ENCODE peak calls at places on chromosomes 16 and 17, in seven cellular contexts. One of them, this sample, is unnamed.

GRCh38 chr17:57210224-57210553 is 46.1 kb upstream of the MSI2 start:
- DNase-seq in activated CD8-positive, alpha-beta memory T cell treated with anti-CD3 and anti-CD28 coated beads for 48 hours: no peak
- DNase-seq in heart right ventricle: no peak
- DNase-seq in stimulated activated CD8-positive, alpha-beta memory T cell treated with anti-CD3 and anti-CD28 coated beads, Interleukin-7, amount 100 ng/mL, for 1 hour: no peak
- DNase-seq in progenitor cell of endocrine pancreas: no peak
- DNase-seq in PC-9: no peak
- DNase-seq in NCI-H1436: no peak
- DNase-seq in this sample: no peak

GRCh38 chr17:4942760-4943508 is 2.9 kb downstream of the RNF167 start:
- DNase-seq in activated CD8-positive, alpha-beta memory T cell treated with anti-CD3 and anti-CD28 coated beads for 48 hours: no peak
- DNase-seq in progenitor cell of endocrine pancreas: no peak
- DNase-seq in PC-9: no peak
- DNase-seq in stimulated activated CD8-positive, alpha-beta memory T cell treated with anti-CD3 and anti-CD28 coated beads, Interleukin-7, amount 100 ng/mL, for 1 hour: no peak
- DNase-seq in NCI-H1436: no peak
- DNase-seq in heart right ventricle: no peak
- DNase-seq in this sample: no peak

GRCh38 chr16:87457724-87458423 is 35.0 kb downstream of the ZCCHC14 start:
- DNase-seq in activated CD8-positive, alpha-beta memory T cell treated with anti-CD3 and anti-CD28 coated beads for 48 hours: no peak
- DNase-seq in stimulated activated CD8-positive, alpha-beta memory T cell treated with anti-CD3 and anti-CD28 coated beads, Interleukin-7, amount 100 ng/mL, for 1 hour: no peak
- DNase-seq in NCI-H1436: no peak
- DNase-seq in heart right ventricle: no peak
- DNase-seq in PC-9: peak
- DNase-seq in progenitor cell of endocrine pancreas: no peak
- DNase-seq in this sample: no peak

GRCh38 chr17:46819906-46820351 is 1.4 kb upstream of the WNT3 start:
- DNase-seq in heart right ventricle: no peak
- DNase-seq in progenitor cell of endocrine pancreas: no peak
- DNase-seq in PC-9: no peak
- DNase-seq in NCI-H1436: no peak
- DNase-seq in activated CD8-positive, alpha-beta memory T cell treated with anti-CD3 and anti-CD28 coated beads for 48 hours: no peak
- DNase-seq in stimulated activated CD8-positive, alpha-beta memory T cell treated with anti-CD3 and anti-CD28 coated beads, Interleukin-7, amount 100 ng/mL, for 1 hour: no peak
- DNase-seq in this sample: no peak

GRCh38 chr16:89357055-89357454 is 133.3 kb downstream of the ANKRD11 start:
- DNase-seq in PC-9: no peak
- DNase-seq in NCI-H1436: no peak
- DNase-seq in heart right ventricle: no peak
- DNase-seq in stimulated activated CD8-positive, alpha-beta memory T cell treated with anti-CD3 and anti-CD28 coated beads, Interleukin-7, amount 100 ng/mL, for 1 hour: no peak
- DNase-seq in activated CD8-positive, alpha-beta memory T cell treated with anti-CD3 and anti-CD28 coated beads for 48 hours: no peak
- DNase-seq in progenitor cell of endocrine pancreas: no peak
- DNase-seq in this sample: no peak

GRCh38 chr17:59464246-59464645 is 101.2 kb upstream of the DHX40 start:
- DNase-seq in progenitor cell of endocrine pancreas: no peak
- DNase-seq in stimulated activated CD8-positive, alpha-beta memory T cell treated with anti-CD3 and anti-CD28 coated beads, Interleukin-7, amount 100 ng/mL, for 1 hour: no peak
- DNase-seq in activated CD8-positive, alpha-beta memory T cell treated with anti-CD3 and anti-CD28 coated beads for 48 hours: no peak
- DNase-seq in NCI-H1436: no peak
- DNase-seq in heart right ventricle: no peak
- DNase-seq in PC-9: no peak
- DNase-seq in this sample: no peak

GRCh38 chr17:31842416-31843381 is 16.3 kb downstream of the COPRS start:
- DNase-seq in progenitor cell of endocrine pancreas: peak
- DNase-seq in heart right ventricle: peak
- DNase-seq in stimulated activated CD8-positive, alpha-beta memory T cell treated with anti-CD3 and anti-CD28 coated beads, Interleukin-7, amount 100 ng/mL, for 1 hour: peak
- DNase-seq in activated CD8-positive, alpha-beta memory T cell treated with anti-CD3 and anti-CD28 coated beads for 48 hours: peak
- DNase-seq in PC-9: peak
- DNase-seq in NCI-H1436: peak
- DNase-seq in this sample: no peak

GRCh38 chr16:50326835-50327465 is 41.8 kb downstream of the BRD7 start:
- DNase-seq in heart right ventricle: no peak
- DNase-seq in stimulated activated CD8-positive, alpha-beta memory T cell treated with anti-CD3 and anti-CD28 coated beads, Interleukin-7, amount 100 ng/mL, for 1 hour: peak
- DNase-seq in PC-9: no peak
- DNase-seq in activated CD8-positive, alpha-beta memory T cell treated with anti-CD3 and anti-CD28 coated beads for 48 hours: no peak
- DNase-seq in NCI-H1436: no peak
- DNase-seq in progenitor cell of endocrine pancreas: no peak
- DNase-seq in this sample: peak

GRCh38 chr17:71441098-71441497 is 679.7 kb upstream of the SOX9 start:
- DNase-seq in activated CD8-positive, alpha-beta memory T cell treated with anti-CD3 and anti-CD28 coated beads for 48 hours: no peak
- DNase-seq in stimulated activated CD8-positive, alpha-beta memory T cell treated with anti-CD3 and anti-CD28 coated beads, Interleukin-7, amount 100 ng/mL, for 1 hour: no peak
- DNase-seq in heart right ventricle: no peak
- DNase-seq in progenitor cell of endocrine pancreas: no peak
- DNase-seq in PC-9: no peak
- DNase-seq in NCI-H1436: no peak
- DNase-seq in this sample: no peak

GRCh38 chr16:55326261-55326802 is 2.3 kb downstream of the IRX6 start:
- DNase-seq in NCI-H1436: no peak
- DNase-seq in stimulated activated CD8-positive, alpha-beta memory T cell treated with anti-CD3 and anti-CD28 coated beads, Interleukin-7, amount 100 ng/mL, for 1 hour: no peak
- DNase-seq in activated CD8-positive, alpha-beta memory T cell treated with anti-CD3 and anti-CD28 coated beads for 48 hours: no peak
- DNase-seq in progenitor cell of endocrine pancreas: no peak
- DNase-seq in heart right ventricle: no peak
- DNase-seq in PC-9: no peak
- DNase-seq in this sample: no peak

GRCh38 chr17:42708588-42708987 is 26.3 kb downstream of the CNTNAP1 start:
- DNase-seq in progenitor cell of endocrine pancreas: no peak
- DNase-seq in heart right ventricle: no peak
- DNase-seq in NCI-H1436: no peak
- DNase-seq in PC-9: no peak
- DNase-seq in stimulated activated CD8-positive, alpha-beta memory T cell treated with anti-CD3 and anti-CD28 coated beads, Interleukin-7, amount 100 ng/mL, for 1 hour: no peak
- DNase-seq in activated CD8-positive, alpha-beta memory T cell treated with anti-CD3 and anti-CD28 coated beads for 48 hours: no peak
- DNase-seq in this sample: no peak

GRCh38 chr17:82775033-82775823 is 23.4 kb downstream of the TBCD start:
- DNase-seq in PC-9: no peak
- DNase-seq in progenitor cell of endocrine pancreas: peak
- DNase-seq in activated CD8-positive, alpha-beta memory T cell treated with anti-CD3 and anti-CD28 coated beads for 48 hours: peak
- DNase-seq in stimulated activated CD8-positive, alpha-beta memory T cell treated with anti-CD3 and anti-CD28 coated beads, Interleukin-7, amount 100 ng/mL, for 1 hour: no peak
- DNase-seq in NCI-H1436: peak
- DNase-seq in heart right ventricle: peak
- DNase-seq in this sample: no peak

GRCh38 chr17:66625321-66625767 is 209.6 kb upstream of the CACNG5 start:
- DNase-seq in progenitor cell of endocrine pancreas: no peak
- DNase-seq in NCI-H1436: peak
- DNase-seq in PC-9: no peak
- DNase-seq in activated CD8-positive, alpha-beta memory T cell treated with anti-CD3 and anti-CD28 coated beads for 48 hours: no peak
- DNase-seq in stimulated activated CD8-positive, alpha-beta memory T cell treated with anti-CD3 and anti-CD28 coated beads, Interleukin-7, amount 100 ng/mL, for 1 hour: no peak
- DNase-seq in heart right ventricle: no peak
- DNase-seq in this sample: no peak

GRCh38 chr16:48383877-48384304 is 1.3 kb downstream of the SIAH1 start:
- DNase-seq in progenitor cell of endocrine pancreas: no peak
- DNase-seq in activated CD8-positive, alpha-beta memory T cell treated with anti-CD3 and anti-CD28 coated beads for 48 hours: no peak
- DNase-seq in stimulated activated CD8-positive, alpha-beta memory T cell treated with anti-CD3 and anti-CD28 coated beads, Interleukin-7, amount 100 ng/mL, for 1 hour: no peak
- DNase-seq in NCI-H1436: no peak
- DNase-seq in PC-9: peak
- DNase-seq in heart right ventricle: no peak
- DNase-seq in this sample: no peak

GRCh38 chr17:82897514-82898249 is 57.9 kb upstream of the ZNF750 start:
- DNase-seq in activated CD8-positive, alpha-beta memory T cell treated with anti-CD3 and anti-CD28 coated beads for 48 hours: no peak
- DNase-seq in heart right ventricle: no peak
- DNase-seq in NCI-H1436: no peak
- DNase-seq in PC-9: no peak
- DNase-seq in stimulated activated CD8-positive, alpha-beta memory T cell treated with anti-CD3 and anti-CD28 coated beads, Interleukin-7, amount 100 ng/mL, for 1 hour: no peak
- DNase-seq in progenitor cell of endocrine pancreas: no peak
- DNase-seq in this sample: no peak

GRCh38 chr17:77708049-77708448 is 250.5 kb upstream of the TNRC6C start:
- DNase-seq in progenitor cell of endocrine pancreas: no peak
- DNase-seq in activated CD8-positive, alpha-beta memory T cell treated with anti-CD3 and anti-CD28 coated beads for 48 hours: no peak
- DNase-seq in NCI-H1436: no peak
- DNase-seq in PC-9: no peak
- DNase-seq in stimulated activated CD8-positive, alpha-beta memory T cell treated with anti-CD3 and anti-CD28 coated beads, Interleukin-7, amount 100 ng/mL, for 1 hour: no peak
- DNase-seq in heart right ventricle: no peak
- DNase-seq in this sample: no peak

GRCh38 chr16:49521706-49522325 is 148.2 kb downstream of the C16orf78 start:
- DNase-seq in PC-9: no peak
- DNase-seq in stimulated activated CD8-positive, alpha-beta memory T cell treated with anti-CD3 and anti-CD28 coated beads, Interleukin-7, amount 100 ng/mL, for 1 hour: no peak
- DNase-seq in activated CD8-positive, alpha-beta memory T cell treated with anti-CD3 and anti-CD28 coated beads for 48 hours: no peak
- DNase-seq in NCI-H1436: no peak
- DNase-seq in progenitor cell of endocrine pancreas: no peak
- DNase-seq in heart right ventricle: no peak
- DNase-seq in this sample: no peak

GRCh38 chr17:74749262-74750038 is 1.0 kb downstream of the NHERF1 start:
- DNase-seq in PC-9: no peak
- DNase-seq in heart right ventricle: no peak
- DNase-seq in activated CD8-positive, alpha-beta memory T cell treated with anti-CD3 and anti-CD28 coated beads for 48 hours: no peak
- DNase-seq in stimulated activated CD8-positive, alpha-beta memory T cell treated with anti-CD3 and anti-CD28 coated beads, Interleukin-7, amount 100 ng/mL, for 1 hour: no peak
- DNase-seq in NCI-H1436: no peak
- DNase-seq in progenitor cell of endocrine pancreas: no peak
- DNase-seq in this sample: no peak

This sample was measured in GM12864.